ENCODE peak calls at places on chromosomes 1 and 21, in five cellular contexts. One of them, this sample, is unnamed.

GRCh38 chr1:178632619-178633018 is 92.4 kb upstream of the RALGPS2 start:
- DNase-seq in uterus: no peak
- DNase-seq in stomach: no peak
- DNase-seq in transverse colon: no peak
- DNase-seq in brain microvascular endothelial cell: no peak
- DNase-seq in this sample: no peak

GRCh38 chr1:108881369-108881768 is 4.6 kb downstream of the GPSM2 start:
- DNase-seq in uterus: no peak
- DNase-seq in stomach: no peak
- DNase-seq in transverse colon: no peak
- DNase-seq in brain microvascular endothelial cell: no peak
- DNase-seq in this sample: no peak

GRCh38 chr21:46598563-46599250 is 6.2 kb downstream of the S100B start:
- DNase-seq in uterus: no peak
- DNase-seq in stomach: no peak
- DNase-seq in transverse colon: no peak
- DNase-seq in brain microvascular endothelial cell: no peak
- DNase-seq in this sample: no peak

GRCh38 chr1:217117973-217118465 is 394.8 kb upstream of the ESRRG start:
- DNase-seq in uterus: no peak
- DNase-seq in stomach: no peak
- DNase-seq in transverse colon: no peak
- DNase-seq in brain microvascular endothelial cell: no peak
- DNase-seq in this sample: no peak

GRCh38 chr1:228390649-228391048 is 16.0 kb downstream of the TRIM11 start:
- DNase-seq in uterus: no peak
- DNase-seq in stomach: no peak
- DNase-seq in transverse colon: no peak
- DNase-seq in brain microvascular endothelial cell: no peak
- DNase-seq in this sample: no peak

GRCh38 chr1:163528710-163529348 is 207.1 kb downstream of the NUF2 start:
- DNase-seq in uterus: peak; percentile 33
- DNase-seq in stomach: peak; percentile 35
- DNase-seq in transverse colon: peak; percentile 16
- DNase-seq in brain microvascular endothelial cell: peak; percentile 21
- DNase-seq in this sample: peak; percentile 16

GRCh38 chr1:41811978-41812852 is 106.5 kb downstream of the HIVEP3 start:
- DNase-seq in uterus: peak; percentile 39
- DNase-seq in stomach: peak; percentile 70
- DNase-seq in transverse colon: peak; percentile 57
- DNase-seq in brain microvascular endothelial cell: peak; percentile 94
- DNase-seq in this sample: peak; percentile 56

GRCh38 chr1:246906833-246907232 is 24.9 kb downstream of the AHCTF1 start:
- DNase-seq in uterus: no peak
- DNase-seq in stomach: no peak
- DNase-seq in transverse colon: no peak
- DNase-seq in brain microvascular endothelial cell: no peak
- DNase-seq in this sample: no peak

GRCh38 chr1:55490556-55490955 is 275.4 kb upstream of the USP24 start:
- DNase-seq in uterus: no peak
- DNase-seq in stomach: no peak
- DNase-seq in transverse colon: no peak
- DNase-seq in brain microvascular endothelial cell: no peak
- DNase-seq in this sample: no peak

GRCh38 chr1:4594286-4594991 is 60.0 kb upstream of the AJAP1 start:
- DNase-seq in uterus: no peak
- DNase-seq in stomach: no peak
- DNase-seq in transverse colon: no peak
- DNase-seq in brain microvascular endothelial cell: no peak
- DNase-seq in this sample: peak; percentile 2

GRCh38 chr1:17516303-17517214 is 22.9 kb upstream of the ARHGEF10L start:
- DNase-seq in uterus: no peak
- DNase-seq in stomach: peak; percentile 85
- DNase-seq in transverse colon: peak; percentile 86
- DNase-seq in brain microvascular endothelial cell: no peak
- DNase-seq in this sample: peak; percentile 94

GRCh38 chr1:6587261-6588005 is 7.6 kb downstream of the ZBTB48 start:
- DNase-seq in uterus: no peak
- DNase-seq in stomach: peak; percentile 57
- DNase-seq in transverse colon: no peak
- DNase-seq in brain microvascular endothelial cell: no peak
- DNase-seq in this sample: no peak

GRCh38 chr21:37435719-37436118 is 69.1 kb downstream of the DYRK1A start:
- DNase-seq in uterus: no peak
- DNase-seq in stomach: no peak
- DNase-seq in transverse colon: no peak
- DNase-seq in brain microvascular endothelial cell: no peak
- DNase-seq in this sample: no peak
- H3K36me3 ChIP-seq in uterus: no peaks in the 10 kb centered on the region
- H3K36me3 ChIP-seq in stomach: no peaks in the 10 kb centered on the region
- H3K36me3 ChIP-seq in transverse colon: no peaks in the 10 kb centered on the region
- H3K36me3 ChIP-seq in brain microvascular endothelial cell: no peaks in the 10 kb centered on the region
- H3K36me3 ChIP-seq in this sample: no peaks in the 10 kb centered on the region

GRCh38 chr1:12206792-12207424 is 22.9 kb upstream of the VPS13D start:
- DNase-seq in uterus: no peak
- DNase-seq in stomach: no peak
- DNase-seq in transverse colon: no peak
- DNase-seq in brain microvascular endothelial cell: no peak
- DNase-seq in this sample: no peak
- H3K27ac ChIP-seq in uterus: no peak overlapping the region
- H3K27ac ChIP-seq in stomach: no peak overlapping the region
- H3K27ac ChIP-seq in transverse colon: no peak overlapping the region
- H3K27ac ChIP-seq in brain microvascular endothelial cell: no peak overlapping the region
- H3K27ac ChIP-seq in this sample: no peak overlapping the region

DNA sequence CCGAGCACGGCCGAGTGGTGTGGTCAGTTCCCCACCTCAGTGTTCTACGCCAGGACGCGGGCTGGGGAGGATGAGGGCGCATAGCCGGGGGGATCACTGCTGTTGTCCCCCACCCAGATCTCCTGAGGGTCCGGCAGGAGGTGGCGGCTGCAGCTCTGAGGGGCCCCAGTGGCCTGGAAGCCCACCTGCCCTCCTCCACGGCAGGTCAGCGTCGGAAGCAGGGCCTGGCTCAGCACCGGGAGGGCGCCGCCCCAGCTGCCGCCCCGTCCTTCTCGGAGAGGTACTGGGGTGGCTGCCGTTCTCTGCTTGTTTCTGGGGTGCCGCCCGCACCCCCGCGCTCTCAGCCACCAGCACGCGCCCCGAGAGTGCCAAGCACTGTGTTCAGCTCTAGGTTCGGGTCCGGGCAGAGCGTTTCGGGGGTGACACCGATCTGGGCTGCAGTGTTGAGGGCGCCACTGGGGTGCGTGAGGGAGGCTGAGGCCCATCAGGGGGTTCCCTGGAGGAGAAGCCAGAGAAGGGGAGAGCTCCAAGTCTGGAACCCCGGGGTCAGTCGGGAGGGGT is 17.4 kb downstream of the SAMD11 start:
- DNase-seq in uterus: no peak
- DNase-seq in stomach: no peak
- DNase-seq in transverse colon: no peak
- DNase-seq in brain microvascular endothelial cell: no peak
- DNase-seq in this sample: no peak
- H3K27me3 ChIP-seq in uterus: no peaks in the 10 kb centered on the region
- H3K27me3 ChIP-seq in stomach: no peaks in the 10 kb centered on the region
- H3K27me3 ChIP-seq in transverse colon: peaks cover 78% of the 10 kb centered on the region
- H3K27me3 ChIP-seq in brain microvascular endothelial cell: peaks cover 7% of the 10 kb centered on the region
- H3K27me3 ChIP-seq in this sample: peaks cover 26% of the 10 kb centered on the region

GRCh38 chr1:171581226-171581625 is 40.8 kb upstream of the MYOCOS start:
- DNase-seq in uterus: no peak
- DNase-seq in stomach: no peak
- DNase-seq in transverse colon: no peak
- DNase-seq in brain microvascular endothelial cell: no peak
- DNase-seq in this sample: no peak

GRCh38 chr1:171581766-171582165 is 40.3 kb upstream of the MYOCOS start:
- DNase-seq in uterus: no peak
- DNase-seq in stomach: no peak
- DNase-seq in transverse colon: no peak
- DNase-seq in brain microvascular endothelial cell: no peak
- DNase-seq in this sample: no peak

DNA sequence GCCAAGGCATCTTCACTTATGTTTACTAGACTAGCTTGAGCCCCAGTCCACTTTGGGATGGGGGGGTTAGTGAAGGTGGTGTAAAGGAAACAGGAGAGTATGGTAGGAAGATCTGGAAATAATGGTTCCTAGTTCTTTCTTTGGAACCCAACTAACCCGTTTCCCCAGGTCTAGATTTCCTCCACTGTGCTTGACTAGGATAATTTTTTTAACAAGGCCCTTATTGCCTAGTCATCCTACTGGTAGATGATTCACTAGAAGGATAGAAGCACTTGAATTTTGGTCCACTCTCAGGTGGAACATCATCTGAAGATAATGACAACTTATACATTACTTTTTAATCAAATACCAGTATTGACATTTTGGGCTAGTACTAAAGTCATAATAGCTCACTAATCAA is 45.9 kb upstream of the MYOCOS start:
- DNase-seq in uterus: no peak
- DNase-seq in stomach: no peak
- DNase-seq in transverse colon: no peak
- DNase-seq in brain microvascular endothelial cell: no peak
- DNase-seq in this sample: no peak
- H3K36me3 ChIP-seq in uterus: no peaks in the 10 kb centered on the region
- H3K36me3 ChIP-seq in stomach: peaks cover 97% of the 10 kb centered on the region
- H3K36me3 ChIP-seq in transverse colon: no peaks in the 10 kb centered on the region
- H3K36me3 ChIP-seq in brain microvascular endothelial cell: peaks cover 52% of the 10 kb centered on the region
- H3K36me3 ChIP-seq in this sample: peaks cover 30% of the 10 kb centered on the region

GRCh38 chr1:84268346-84268745 is 33.2 kb upstream of the SAMD13 start:
- DNase-seq in uterus: no peak
- DNase-seq in stomach: no peak
- DNase-seq in transverse colon: no peak
- DNase-seq in brain microvascular endothelial cell: no peak
- DNase-seq in this sample: no peak

GRCh38 chr1:84272401-84272800 is 29.1 kb upstream of the SAMD13 start:
- DNase-seq in uterus: no peak
- DNase-seq in stomach: peak; percentile 77
- DNase-seq in transverse colon: peak; percentile 81
- DNase-seq in brain microvascular endothelial cell: no peak
- DNase-seq in this sample: peak; percentile 94

GRCh38 chr1:84269286-84269685 is 32.2 kb upstream of the SAMD13 start:
- DNase-seq in uterus: no peak
- DNase-seq in stomach: no peak
- DNase-seq in transverse colon: no peak
- DNase-seq in brain microvascular endothelial cell: no peak
- DNase-seq in this sample: peak; percentile 89

GRCh38 chr1:84267476-84267875 is 34.0 kb upstream of the SAMD13 start:
- DNase-seq in uterus: no peak
- DNase-seq in stomach: no peak
- DNase-seq in transverse colon: no peak
- DNase-seq in brain microvascular endothelial cell: no peak
- DNase-seq in this sample: no peak

DNA sequence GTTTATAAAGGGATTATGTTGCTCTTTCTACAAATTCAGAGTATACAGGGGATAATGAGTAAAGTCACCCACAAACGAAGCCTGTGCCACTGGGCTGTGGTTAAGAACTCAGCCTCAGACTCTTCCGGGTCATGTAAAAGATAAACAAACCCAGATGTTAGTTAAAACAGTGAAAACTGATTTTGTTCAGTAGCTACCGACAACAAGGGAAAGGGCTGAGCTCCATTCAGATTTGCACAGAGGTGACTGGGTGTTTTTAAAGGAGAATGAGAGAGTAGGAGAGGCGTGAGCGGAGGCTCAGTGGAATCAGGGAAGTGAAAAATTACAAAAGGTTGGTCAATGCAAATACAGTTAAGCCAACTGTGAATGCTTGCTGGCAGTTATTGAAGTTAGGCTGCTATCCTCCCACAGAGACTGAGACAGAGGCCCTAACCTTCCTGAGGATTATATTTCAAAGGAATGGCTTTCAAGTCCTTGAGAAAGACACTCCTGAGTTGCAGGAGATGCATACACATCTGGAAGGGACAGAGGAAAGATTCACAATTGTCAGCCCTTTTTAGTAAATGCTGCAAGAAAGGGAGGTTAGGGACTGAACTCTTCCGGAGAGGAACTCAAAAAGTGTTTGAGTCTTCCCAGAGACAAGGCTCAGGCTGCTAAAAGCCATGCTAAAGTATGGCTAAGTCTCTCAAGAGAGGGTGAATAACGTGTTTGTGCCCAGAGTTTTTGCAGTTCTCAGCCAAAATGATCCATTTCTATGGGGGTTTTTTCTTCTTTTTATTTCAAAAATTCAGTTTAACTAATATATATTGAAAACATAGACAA is 29.8 kb upstream of the SAMD13 start:
- DNase-seq in uterus: no peak
- DNase-seq in stomach: peak; percentile 34
- DNase-seq in transverse colon: peak; percentile 51
- DNase-seq in brain microvascular endothelial cell: no peak
- DNase-seq in this sample: peak; percentile 41
- H3K27ac ChIP-seq in uterus: no peak overlapping the region
- H3K27ac ChIP-seq in stomach: peak overlapping the region; percentile 69
- H3K27ac ChIP-seq in transverse colon: peak overlapping the region; percentile 76
- H3K27ac ChIP-seq in brain microvascular endothelial cell: no peak overlapping the region
- H3K27ac ChIP-seq in this sample: peak overlapping the region; percentile 91

DNA sequence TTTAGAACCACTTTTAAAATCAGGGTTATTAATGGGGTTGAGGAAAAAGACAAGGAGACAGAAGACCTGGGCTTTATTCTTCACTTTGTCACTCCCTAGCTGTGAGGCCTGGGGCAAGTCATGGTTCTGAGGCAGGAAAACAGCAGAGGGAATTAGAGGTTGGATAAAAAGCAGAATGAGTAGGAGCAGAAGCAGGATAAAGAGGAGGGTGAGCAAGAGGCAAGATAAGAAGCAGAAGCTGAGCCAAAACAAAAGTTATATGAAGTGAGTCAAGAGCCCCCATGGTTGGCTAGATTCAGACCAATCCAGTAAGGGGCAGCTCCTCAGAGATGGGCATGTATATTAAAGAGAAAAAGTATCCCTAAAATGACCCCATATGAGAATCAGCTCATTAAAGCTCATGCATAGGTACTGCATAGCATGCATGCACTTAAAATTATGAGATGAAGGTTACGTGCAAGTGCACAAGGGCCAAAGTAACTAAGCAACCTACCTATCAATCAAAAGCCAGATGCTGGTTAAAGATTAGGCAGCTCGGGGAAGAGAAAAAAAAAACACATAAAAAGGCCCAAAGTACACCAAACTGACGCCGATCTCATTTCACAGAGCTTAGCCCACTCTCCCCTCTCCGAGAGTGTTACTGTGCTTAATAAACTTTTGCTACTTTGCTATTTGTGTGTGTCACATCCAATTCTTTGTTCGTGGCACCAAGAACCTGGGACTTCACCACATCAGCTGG is 2.3 kb downstream of the AVPR1B start:
- DNase-seq in uterus: no peak
- DNase-seq in stomach: no peak
- DNase-seq in transverse colon: no peak
- DNase-seq in brain microvascular endothelial cell: no peak
- DNase-seq in this sample: no peak
- H3K27me3 ChIP-seq in uterus: no peaks in the 10 kb centered on the region
- H3K27me3 ChIP-seq in stomach: no peaks in the 10 kb centered on the region
- H3K27me3 ChIP-seq in transverse colon: peaks cover 33% of the 10 kb centered on the region
- H3K27me3 ChIP-seq in brain microvascular endothelial cell: peaks cover 16% of the 10 kb centered on the region
- H3K27me3 ChIP-seq in this sample: peaks cover 3% of the 10 kb centered on the region

DNA sequence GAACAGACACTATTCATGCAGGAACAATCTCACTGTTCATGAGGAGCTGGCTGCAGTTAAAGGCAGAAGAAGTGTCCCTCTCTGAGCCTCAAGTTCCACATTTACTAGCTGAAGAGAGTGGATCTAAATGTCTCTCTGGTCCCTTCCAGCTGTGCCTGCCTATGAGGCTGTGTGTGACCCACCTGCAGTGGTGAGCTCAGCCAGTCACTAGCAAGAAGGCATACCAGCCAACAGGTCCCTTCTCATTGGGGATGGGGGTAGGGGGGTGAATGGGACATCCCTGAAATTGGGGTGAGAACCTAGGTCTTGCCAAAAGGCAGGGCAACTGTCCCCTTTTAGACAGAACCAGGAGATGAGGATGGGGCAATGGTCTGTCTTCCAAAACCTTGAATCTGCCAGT is 13.6 kb downstream of the RD3 start:
- DNase-seq in uterus: no peak
- DNase-seq in stomach: no peak
- DNase-seq in transverse colon: no peak
- DNase-seq in brain microvascular endothelial cell: no peak
- DNase-seq in this sample: no peak
- H3K36me3 ChIP-seq in uterus: no peaks in the 10 kb centered on the region
- H3K36me3 ChIP-seq in stomach: no peaks in the 10 kb centered on the region
- H3K36me3 ChIP-seq in transverse colon: no peaks in the 10 kb centered on the region
- H3K36me3 ChIP-seq in brain microvascular endothelial cell: no peaks in the 10 kb centered on the region
- H3K36me3 ChIP-seq in this sample: no peaks in the 10 kb centered on the region

This sample was measured in small intestine.